ENCODE peak calls at places on chromosomes 2 and 18, in six cellular contexts. C, B, Y, L, G and D are unnamed samples.

GRCh38 chr2:23600336-23600735 is 215.4 kb downstream of the KLHL29 start:
- DNase-seq in C (no peak), B (no peak), Y (no peak), L (no peak), G (no peak), D (no peak)

GRCh38 chr2:314561-315336 is 26.9 kb upstream of the ALKAL2 start:
- DNase-seq in C (no peak), B (no peak), Y (no peak), L (no peak), G (no peak), D (no peak)

GRCh38 chr2:20361903-20362302 is 11.3 kb upstream of the PUM2 start:
- DNase-seq in C (peak), B (no peak), Y (no peak), L (no peak), G (no peak), D (no peak)

GRCh38 chr2:165803123-165803760 is 9.2 kb upstream of the GALNT3 start:
- DNase-seq in C (peak), B (no peak), Y (peak), L (no peak), G (peak), D (no peak)

GRCh38 chr2:165646321-165646801 is 147.7 kb downstream of the GALNT3 start:
- DNase-seq in C (no peak), B (no peak), Y (no peak), L (no peak), G (no peak), D (no peak)

GRCh38 chr2:200800458-200800857 is 11.3 kb upstream of the BZW1 start:
- DNase-seq in C (no peak), B (no peak), Y (no peak), L (no peak), G (no peak), D (no peak)

GRCh38 chr2:111222204-111222866 is 101.6 kb downstream of the BCL2L11 start:
- DNase-seq in C (no peak), B (no peak), Y (no peak), L (no peak), G (no peak), D (no peak)

GRCh38 chr2:43736637-43737036 is 37.2 kb upstream of the DYNC2LI1 start:
- DNase-seq in C (no peak), B (no peak), Y (no peak), L (no peak), G (no peak), D (no peak)

GRCh38 chr18:26405190-26405781 is 143.1 kb downstream of the KCTD1 start:
- DNase-seq in C (peak), B (no peak), Y (no peak), L (no peak), G (peak), D (no peak)

GRCh38 chr2:182504903-182505302 is 78.1 kb upstream of the PDE1A start:
- DNase-seq in C (peak), B (no peak), Y (no peak), L (no peak), G (peak), D (no peak)

GRCh38 chr2:205139822-205140612 is 542.3 kb upstream of the NRP2 start:
- DNase-seq in C (no peak), B (peak), Y (no peak), L (no peak), G (no peak), D (no peak)

GRCh38 chr18:46167971-46168370 is 63.8 kb downstream of the HAUS1 start:
- DNase-seq in C (no peak), B (no peak), Y (no peak), L (peak), G (no peak), D (peak)

GRCh38 chr2:46376586-46377286 is 79.5 kb downstream of the EPAS1 start:
- DNase-seq in C (no peak), B (no peak), Y (no peak), L (no peak), G (no peak), D (no peak)

GRCh38 chr2:119292226-119292625 is 68.6 kb downstream of the STEAP3 start:
- DNase-seq in C (no peak), B (peak), Y (no peak), L (no peak), G (peak), D (no peak)

GRCh38 chr2:166135152-166135848 is 7.5 kb upstream of the SCN1A start:
- DNase-seq in C (no peak), B (no peak), Y (no peak), L (no peak), G (no peak), D (no peak)

GRCh38 chr2:109331864-109332848 is 203.2 kb downstream of the SH3RF3 start:
- DNase-seq in C (peak), B (peak), Y (peak), L (peak), G (peak), D (peak)

GRCh38 chr2:33215299-33215698 is 261.1 kb upstream of the RASGRP3 start:
- DNase-seq in C (peak), B (no peak), Y (peak), L (no peak), G (peak), D (no peak)

GRCh38 chr2:223925106-223925505 is 20.0 kb downstream of the WDFY1 start:
- DNase-seq in C (no peak), B (no peak), Y (no peak), L (no peak), G (peak), D (no peak)

GRCh38 chr2:62215306-62216064 is 19.6 kb downstream of the B3GNT2 start:
- DNase-seq in C (no peak), B (no peak), Y (no peak), L (no peak), G (peak), D (no peak)

GRCh38 chr2:232464534-232464865 is 8.5 kb downstream of the ALPI start:
- DNase-seq in C (no peak), B (no peak), Y (no peak), L (no peak), G (no peak), D (no peak)

GRCh38 chr2:63698825-63699548 is 110.2 kb downstream of the MDH1 start:
- DNase-seq in C (peak), B (peak), Y (peak), L (no peak), G (peak), D (peak)

GRCh38 chr2:128549646-128550260 is 231.1 kb upstream of the HS6ST1 start:
- DNase-seq in C (no peak), B (no peak), Y (no peak), L (no peak), G (no peak), D (peak)

GRCh38 chr2:83665894-83666293 is 793.2 kb downstream of the SUCLG1 start:
- DNase-seq in C (peak), B (no peak), Y (no peak), L (no peak), G (peak), D (no peak)

GRCh38 chr18:37499008-37499407 is 66.6 kb downstream of the CELF4 start:
- DNase-seq in C (no peak), B (no peak), Y (no peak), L (no peak), G (no peak), D (no peak)

GRCh38 chr18:23580677-23581367 is 5.5 kb downstream of the NPC1 start:
- DNase-seq in C (peak), B (no peak), Y (no peak), L (no peak), G (peak), D (no peak)

GRCh38 chr2:88919087-88919738 is 227.7 kb downstream of the RPIA start:
- DNase-seq in C (peak), B (no peak), Y (no peak), L (no peak), G (peak), D (no peak)

GRCh38 chr18:7812431-7813063 is 245.4 kb downstream of the PTPRM start:
- DNase-seq in C (peak), B (no peak), Y (peak), L (no peak), G (peak), D (no peak)

GRCh38 chr2:139626128-139626527 is 845.9 kb upstream of the NXPH2 start:
- DNase-seq in C (no peak), B (no peak), Y (no peak), L (no peak), G (no peak), D (no peak)